ENCODE peak calls at places on chromosomes 11 and 22, in eight cellular contexts. R, B, K, D, N, Z, G and O are unnamed samples.

GRCh38 chr11:65870706-65871681 is 1.6 kb downstream of the EFEMP2 start:
- DNase-seq in R (no peak), K (no peak), N (peak; percentile 71), D (peak; percentile 12), B (no peak), G (peak; percentile 67), Z (peak; percentile 28), O (peak; percentile 53)

GRCh38 chr11:69352715-69353325 is 58.9 kb downstream of the MYEOV start:
- DNase-seq in K (no peak), B (no peak), N (no peak), G (no peak), Z (peak; percentile 37), R (peak; percentile 50), D (no peak), O (peak; percentile 9)

GRCh38 chr11:34204396-34205279 is 99.2 kb downstream of the NAT10 start:
- DNase-seq in G (no peak), Z (no peak), N (no peak), B (no peak), K (no peak), R (no peak), D (no peak), O (no peak)

GRCh38 chr11:80417681-80418080 is 976.9 kb upstream of the TENM4 start:
- DNase-seq in B (no peak), Z (no peak), N (no peak), K (no peak), G (no peak), D (no peak), R (no peak), O (no peak)

GRCh38 chr11:72061739-72062396 is 18.5 kb downstream of the NUMA1 start:
- DNase-seq in Z (no peak), K (no peak), N (no peak), B (no peak), D (no peak), G (no peak), R (peak; percentile 19), O (no peak)

GRCh38 chr11:2926611-2927492 is 2.4 kb downstream of the PHLDA2 start:
- DNase-seq in K (no peak), Z (peak; percentile 36), B (no peak), R (no peak), G (peak; percentile 25), N (no peak), D (peak; percentile 16), O (peak; percentile 37)

GRCh38 chr22:45329536-45329936 is 19.8 kb downstream of the FAM118A start:
- DNase-seq in K (no peak), B (no peak), D (no peak), G (peak; percentile 95), N (peak; percentile 92), R (peak; percentile 96), Z (no peak), O (no peak)

GRCh38 chr11:83063073-83063754 is 8.5 kb downstream of the RAB30 start:
- DNase-seq in N (no peak), R (no peak), Z (no peak), G (no peak), D (no peak), K (no peak), B (no peak), O (no peak)

GRCh38 chr22:19460036-19460435 is 12.5 kb upstream of the C22orf39 start:
- DNase-seq in D (no peak), R (no peak), B (no peak), Z (no peak), N (no peak), K (no peak), G (no peak), O (no peak)

GRCh38 chr22:42813501-42813900 is 43.6 kb downstream of the ARFGAP3 start:
- DNase-seq in R (no peak), K (no peak), N (no peak), B (no peak), Z (no peak), D (no peak), G (no peak), O (no peak)

GRCh38 chr11:3201677-3202181 is 16.9 kb downstream of the MRGPRG start:
- DNase-seq in B (peak; percentile 17), K (no peak), N (no peak), G (no peak), R (no peak), D (no peak), Z (no peak), O (no peak)

GRCh38 chr22:28268845-28269244 is 349.8 kb upstream of the PITPNB start:
- DNase-seq in B (peak; percentile 28), R (no peak), D (no peak), K (no peak), G (peak; percentile 61), N (no peak), Z (no peak), O (no peak)

GRCh38 chr11:130522284-130522961 is 74.0 kb downstream of the ADAMTS15 start:
- DNase-seq in K (peak; percentile 32), G (peak; percentile 96), Z (peak; percentile 65), D (peak; percentile 90), R (peak; percentile 59), B (peak; percentile 96), N (peak; percentile 98), O (peak; percentile 82)

GRCh38 chr11:120116966-120117365 is 20.9 kb downstream of the TRIM29 start:
- DNase-seq in K (no peak), D (no peak), G (no peak), R (no peak), B (no peak), Z (no peak), N (no peak), O (no peak)

GRCh38 chr22:30424471-30425326 is 869 bp upstream of the MTFP1 start:
- DNase-seq in R (no peak), B (no peak), N (no peak), Z (no peak), G (no peak), K (no peak), D (no peak), O (no peak)

GRCh38 chr22:30425327-30425615 is 297 bp upstream of the MTFP1 start:
- DNase-seq in D (no peak), Z (no peak), N (no peak), B (no peak), K (no peak), R (no peak), G (no peak), O (no peak)

GRCh38 chr22:30426395-30427353 is 1.1 kb downstream of the MTFP1 start:
- DNase-seq in K (peak; percentile 85), N (peak; percentile 84), D (peak; percentile 91), R (peak; percentile 87), B (peak; percentile 82), Z (peak; percentile 93), G (peak; percentile 89), O (peak; percentile 93)

GRCh38 chr22:30423959-30424380 is 1.6 kb upstream of the MTFP1 start:
- DNase-seq in B (peak; percentile 99), K (peak; percentile 98), N (peak; percentile 100), G (peak; percentile 99), D (peak; percentile 98), Z (peak; percentile 97), R (peak; percentile 99), O (peak; percentile 99)

DNA sequence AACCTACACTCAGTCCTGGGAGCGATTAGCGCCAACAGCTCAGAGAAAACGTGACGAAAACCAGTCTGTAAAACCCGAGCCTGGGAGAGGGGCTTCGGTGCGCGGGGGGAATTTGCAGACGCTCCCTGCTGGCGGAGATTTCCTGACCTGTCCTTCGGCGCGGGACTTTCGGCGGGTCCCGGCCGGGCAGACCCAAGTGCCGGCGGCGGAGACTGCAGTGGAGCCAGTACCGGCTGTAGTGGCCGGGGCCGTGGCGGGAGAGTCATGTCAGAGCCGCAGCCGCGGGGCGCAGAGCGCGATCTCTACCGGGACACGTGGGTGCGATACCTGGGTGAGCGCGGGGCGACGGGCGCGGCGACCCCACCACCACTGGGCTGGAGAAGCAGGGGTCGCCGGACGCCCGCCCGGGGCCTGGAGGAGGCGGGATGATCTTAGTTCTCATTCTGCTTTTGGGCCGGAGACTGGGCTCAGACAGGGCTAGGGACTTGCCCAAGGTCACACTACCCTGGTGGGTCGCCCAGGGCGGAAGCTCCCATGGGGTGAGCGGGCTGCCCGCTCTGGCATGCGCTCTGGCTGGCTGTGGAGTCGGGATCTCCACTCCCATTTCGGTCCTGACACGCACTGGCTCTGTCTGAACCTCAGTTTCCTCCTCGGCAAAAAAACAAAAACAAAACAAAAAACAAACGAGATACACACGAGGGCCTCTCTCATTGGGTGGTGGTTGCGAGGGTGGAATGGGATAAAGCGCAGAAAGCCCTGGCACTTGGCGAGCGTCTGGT is at the start of gene MTFP1:
- DNase-seq in G (peak; percentile 74), D (peak; percentile 68), Z (peak; percentile 78), B (peak; percentile 49), R (peak; percentile 77), N (peak; percentile 77), K (peak; percentile 62), O (peak; percentile 66)
- H3K4me1 ChIP-seq in G (peaks cover 24% of the 10 kb centered on the region), D (peaks cover 29% of the 10 kb centered on the region), Z (peaks cover 39% of the 10 kb centered on the region), B (peaks cover 35% of the 10 kb centered on the region), R (peaks cover 49% of the 10 kb centered on the region), N (peaks cover 49% of the 10 kb centered on the region), K (peaks cover 32% of the 10 kb centered on the region), O (peaks cover 47% of the 10 kb centered on the region)

GRCh38 chr11:122977455-122978302 is 4.0 kb downstream of the BSX start:
- DNase-seq in D (no peak), G (no peak), K (no peak), B (no peak), N (peak; percentile 59), R (no peak), Z (no peak), O (no peak)
- H3K4me3 ChIP-seq in D (no peak overlapping the region), G (peak overlapping the region; percentile 38), K (no peak overlapping the region), B (peak overlapping the region; percentile 34), N (no peak overlapping the region), R (no peak overlapping the region), Z (no peak overlapping the region), O (peak overlapping the region; percentile 28)

DNA sequence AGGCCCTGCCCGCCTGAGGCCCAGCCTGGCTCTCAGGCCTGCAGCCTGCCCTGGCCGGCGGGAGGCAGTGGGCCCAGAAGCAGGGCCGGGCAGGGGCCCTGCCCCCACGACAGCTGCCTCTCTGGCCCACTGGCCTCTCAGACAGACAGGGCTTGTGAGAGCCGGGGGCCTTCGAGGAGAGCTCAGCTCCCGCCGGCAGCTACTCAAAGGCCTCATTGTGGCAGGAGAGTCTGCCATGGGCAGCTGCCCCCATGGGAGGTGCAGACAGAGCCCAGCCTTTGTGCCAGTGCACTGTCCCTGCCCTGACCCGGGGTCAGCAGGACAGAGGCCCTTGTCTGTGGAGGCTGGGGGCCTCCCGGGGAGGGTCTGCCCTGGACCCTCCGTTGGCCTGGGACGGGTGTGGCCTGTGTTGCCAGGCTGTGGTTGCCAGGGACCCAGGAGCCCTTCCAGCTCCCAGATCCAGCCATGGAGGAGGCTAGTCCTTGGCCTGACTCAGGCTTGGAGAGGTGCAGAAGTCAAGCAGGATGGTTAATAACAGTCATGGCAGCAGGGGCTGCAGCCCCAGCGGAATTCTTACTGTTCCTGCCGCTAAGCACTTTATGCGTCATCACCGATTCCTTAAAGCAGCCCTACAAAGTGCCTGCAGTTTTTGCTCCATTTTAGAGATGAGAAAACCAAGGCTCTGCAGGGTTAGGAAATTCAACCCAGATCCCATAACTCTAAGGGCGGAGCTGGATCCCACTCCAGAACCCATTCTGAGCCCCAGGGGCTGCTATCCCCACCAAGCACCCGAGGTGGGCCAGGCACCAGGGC is 12.5 kb downstream of the FLRT1 start:
- DNase-seq in D (no peak), R (no peak), N (peak; percentile 84), G (no peak), Z (no peak), B (no peak), K (no peak), O (no peak)
- H3K4me1 ChIP-seq in D (no peaks in the 10 kb centered on the region), R (no peaks in the 10 kb centered on the region), N (no peaks in the 10 kb centered on the region), G (peaks cover 7% of the 10 kb centered on the region), Z (no peaks in the 10 kb centered on the region), B (no peaks in the 10 kb centered on the region), K (no peaks in the 10 kb centered on the region), O (no peaks in the 10 kb centered on the region)

DNA sequence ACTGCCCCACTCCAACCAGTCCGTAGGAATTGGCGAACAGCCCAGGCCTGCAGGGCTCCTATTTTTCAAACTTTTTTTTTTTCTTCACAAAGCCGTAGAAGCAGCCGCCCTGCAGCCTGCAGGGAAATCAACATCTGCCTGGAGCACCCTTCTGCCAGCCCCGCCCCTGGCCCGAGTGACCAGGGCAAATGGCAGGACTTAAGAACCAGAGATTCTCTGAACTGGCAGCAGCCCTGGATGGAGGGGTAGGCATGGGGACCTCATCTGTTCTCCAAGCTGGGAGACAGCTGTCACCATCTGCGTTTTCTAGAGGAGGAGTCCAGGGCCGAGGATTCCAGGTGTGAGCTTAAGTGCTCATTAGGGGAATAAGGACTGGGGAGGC is 5.6 kb downstream of the SCN2B start:
- DNase-seq in D (no peak), G (no peak), N (no peak), Z (no peak), K (no peak), R (no peak), B (no peak), O (no peak)
- H3K4me3 ChIP-seq in D (no peak overlapping the region), G (no peak overlapping the region), N (no peak overlapping the region), Z (no peak overlapping the region), K (no peak overlapping the region), R (no peak overlapping the region), B (no peak overlapping the region), O (no peak overlapping the region)